ENCODE peak calls at places on chromosomes 11 and 22, in eight cellular contexts. H, N, J, C, D, L, G and U are unnamed samples.

GRCh38 chr11:44372989-44373388 is 63.0 kb upstream of the ALX4 start:
- DNase-seq in H (no peak), N (no peak), J (no peak), C (no peak), D (no peak), L (no peak), G (no peak), U (no peak)

GRCh38 chr22:42938976-42939375 is 76.0 kb downstream of the PACSIN2 start:
- DNase-seq in H (no peak), N (no peak), J (no peak), C (no peak), D (no peak), L (no peak), G (no peak), U (no peak)

GRCh38 chr11:121890377-121890776 is 225.6 kb downstream of the BLID start:
- DNase-seq in H (peak; percentile 56), N (no peak), J (peak; percentile 95), C (no peak), D (no peak), L (peak; percentile 99), G (no peak), U (no peak)

GRCh38 chr11:16898274-16898985 is 115.8 kb downstream of the PLEKHA7 start:
- DNase-seq in H (no peak), N (no peak), J (no peak), C (no peak), D (no peak), L (no peak), G (no peak), U (no peak)

GRCh38 chr11:67349457-67349856 is 3.9 kb downstream of the POLD4 start:
- DNase-seq in H (no peak), N (no peak), J (no peak), C (no peak), D (no peak), L (no peak), G (no peak), U (no peak)

GRCh38 chr22:47165338-47165931 is 403.0 kb downstream of the TBC1D22A start:
- DNase-seq in H (no peak), N (no peak), J (no peak), C (peak; percentile 62), D (no peak), L (no peak), G (no peak), U (no peak)

GRCh38 chr22:44146088-44146861 is 34.5 kb upstream of the PARVG start:
- DNase-seq in H (no peak), N (no peak), J (no peak), C (no peak), D (no peak), L (no peak), G (no peak), U (no peak)

GRCh38 chr22:38218661-38219331 is 17.0 kb downstream of the MAFF start:
- DNase-seq in H (peak; percentile 97), N (peak; percentile 26), J (peak; percentile 80), C (no peak), D (no peak), L (peak; percentile 96), G (peak; percentile 76), U (no peak)

GRCh38 chr22:45334068-45334467 is 24.3 kb downstream of the FAM118A start:
- DNase-seq in H (no peak), N (no peak), J (peak; percentile 8), C (no peak), D (no peak), L (peak; percentile 56), G (no peak), U (no peak)

GRCh38 chr11:93403930-93404329 is 73.4 kb downstream of the DEUP1 start:
- DNase-seq in H (no peak), N (no peak), J (no peak), C (no peak), D (no peak), L (no peak), G (no peak), U (no peak)

GRCh38 chr11:101397941-101398340 is 185.9 kb downstream of the TRPC6 start:
- DNase-seq in H (no peak), N (no peak), J (no peak), C (no peak), D (no peak), L (no peak), G (no peak), U (no peak)

GRCh38 chr11:2860636-2861035 is 24.9 kb downstream of the CDKN1C start:
- DNase-seq in H (peak; percentile 56), N (peak; percentile 53), J (no peak), C (no peak), D (no peak), L (peak; percentile 16), G (no peak), U (no peak)

GRCh38 chr11:58927393-58928081 is 11.8 kb upstream of the GLYATL1 start:
- DNase-seq in H (peak; percentile 36), N (peak; percentile 40), J (no peak), C (peak; percentile 80), D (peak; percentile 65), L (peak; percentile 52), G (peak; percentile 9), U (no peak)